ENCODE peak calls at places on chromosomes 7 and 10, in seven cellular contexts. Z is MCF 10A, W is heart right ventricle, G is right lobe of liver, I is mesothelial cell of epicardium, P is hepatocyte, C is HFF-Myc. N is an unnamed sample.
A peak's percentile ranks its signal among the peaks of the same experiment; 100 is the strongest.

GRCh38 chr7:6637544-6638229 is 569 bp downstream of the ZNF316 start:
- DNase-seq in Z (peak; percentile 21), W (no peak), G (no peak), I (peak; percentile 50), P (peak; percentile 66), C (no peak), N (no peak)

GRCh38 chr7:99837649-99838361 is 10.0 kb downstream of the CYP3A43 start:
- DNase-seq in Z (peak; percentile 30), W (no peak), G (no peak), I (no peak), P (peak; percentile 40), C (no peak), N (no peak)

GRCh38 chr7:36279251-36279925 is 110.3 kb upstream of the ANLN start:
- DNase-seq in Z (no peak), W (no peak), G (no peak), I (no peak), P (no peak), C (no peak), N (no peak)

GRCh38 chr10:3622845-3623621 is 162.0 kb downstream of the KLF6 start:
- DNase-seq in Z (peak; percentile 15), W (no peak), G (no peak), I (no peak), P (no peak), C (no peak), N (no peak)

GRCh38 chr7:1403844-1404404 is 55.3 kb downstream of the MICALL2 start:
- DNase-seq in Z (no peak), W (no peak), G (no peak), I (peak; percentile 59), P (peak; percentile 58), C (no peak), N (no peak)

GRCh38 chr10:131178956-131179355 is 132.6 kb downstream of the TCERG1L start:
- DNase-seq in Z (no peak), W (no peak), G (no peak), I (peak; percentile 29), P (no peak), C (no peak), N (no peak)

GRCh38 chr7:7323352-7323751 is 141.0 kb downstream of the C1GALT1 start:
- DNase-seq in Z (no peak), W (no peak), G (no peak), I (no peak), P (no peak), C (no peak), N (no peak)

GRCh38 chr7:22441157-22441556 is 58.8 kb downstream of the STEAP1B start:
- DNase-seq in Z (no peak), W (no peak), G (no peak), I (no peak), P (no peak), C (no peak), N (no peak)

GRCh38 chr7:112869111-112869774 is 79.0 kb upstream of the TMEM168 start:
- DNase-seq in Z (peak; percentile 73), W (no peak), G (no peak), I (no peak), P (peak; percentile 14), C (peak; percentile 20), N (no peak)

GRCh38 chr7:70630647-70631457 is 501.1 kb upstream of the GALNT17 start:
- DNase-seq in Z (no peak), W (peak; percentile 42), G (no peak), I (peak; percentile 63), P (peak; percentile 45), C (no peak), N (no peak)

GRCh38 chr10:131742371-131743000 is 158.3 kb upstream of the PPP2R2D start:
- DNase-seq in Z (no peak), W (no peak), G (peak; percentile 40), I (peak; percentile 29), P (no peak), C (no peak), N (no peak)

GRCh38 chr7:128830231-128831177 is at the start of gene FLNC:
- DNase-seq in Z (peak; percentile 21), W (peak; percentile 70), G (peak; percentile 58), I (peak; percentile 80), P (peak; percentile 87), C (no peak), N (peak; percentile 91)

GRCh38 chr10:22681783-22682183 is 32.6 kb downstream of the PIP4K2A start:
- DNase-seq in Z (peak; percentile 83), W (no peak), G (no peak), I (no peak), P (peak; percentile 48), C (no peak), N (no peak)

GRCh38 chr10:48598243-48598935 is 6.5 kb downstream of the ARHGAP22 start:
- DNase-seq in Z (no peak), W (no peak), G (no peak), I (no peak), P (no peak), C (no peak), N (no peak)

GRCh38 chr10:10804998-10805737 is 212.5 kb upstream of the CELF2 start:
- DNase-seq in Z (peak; percentile 55), W (no peak), G (no peak), I (no peak), P (peak; percentile 41), C (no peak), N (no peak)

GRCh38 chr10:60733189-60733815 is 45.0 kb upstream of the CDK1 start:
- DNase-seq in Z (peak; percentile 70), W (peak; percentile 12), G (peak; percentile 50), I (peak; percentile 74), P (peak; percentile 85), C (no peak), N (peak; percentile 81)

GRCh38 chr7:32532716-32533115 is 37.4 kb downstream of the AVL9 start:
- DNase-seq in Z (no peak), W (no peak), G (no peak), I (no peak), P (no peak), C (no peak), N (no peak)

GRCh38 chr7:82049442-82049841 is 279.6 kb upstream of the HGF start:
- DNase-seq in Z (no peak), W (no peak), G (no peak), I (no peak), P (peak; percentile 19), C (no peak), N (no peak)

GRCh38 chr10:67839957-67840356 is 2.0 kb upstream of the DNAJC12 start:
- DNase-seq in Z (peak; percentile 47), W (no peak), G (no peak), I (no peak), P (no peak), C (no peak), N (no peak)

GRCh38 chr7:46003161-46003560 is 82.1 kb upstream of the IGFBP3 start:
- DNase-seq in Z (no peak), W (no peak), G (no peak), I (no peak), P (no peak), C (no peak), N (no peak)

GRCh38 chr10:74955796-74956195 is 129.4 kb downstream of the KAT6B start:
- DNase-seq in Z (peak; percentile 30), W (no peak), G (no peak), I (no peak), P (no peak), C (no peak), N (no peak)

GRCh38 chr10:122435212-122435827 is 19.1 kb upstream of the ARMS2 start:
- DNase-seq in Z (peak; percentile 55), W (no peak), G (no peak), I (no peak), P (peak; percentile 66), C (peak; percentile 29), N (no peak)

GRCh38 chr10:27742926-27743735 is 2.5 kb downstream of the MKX start:
- DNase-seq in Z (no peak), W (no peak), G (peak; percentile 65), I (peak; percentile 61), P (peak; percentile 46), C (no peak), N (peak; percentile 95)

GRCh38 chr10:52056296-52056695 is 257.8 kb upstream of the DKK1 start:
- DNase-seq in Z (peak; percentile 39), W (no peak), G (no peak), I (no peak), P (no peak), C (no peak), N (no peak)

GRCh38 chr7:95993420-95993819 is 221.1 kb downstream of the DYNC1I1 start:
- DNase-seq in Z (no peak), W (no peak), G (no peak), I (no peak), P (no peak), C (no peak), N (no peak)
- TF ChIP-seq CTCF in Z (no peak), W (no peak), G (no peak), I (peak; percentile 35), P (peak; percentile 6), C (no peak), N (peak; percentile 28)

GRCh38 chr7:107754642-107755041 is 10.7 kb downstream of the CBLL1 start:
- DNase-seq in Z (peak; percentile 10), W (no peak), G (no peak), I (no peak), P (no peak), C (no peak), N (no peak)
- TF ChIP-seq CTCF in Z (peak; percentile 9), W (no peak), G (no peak), I (no peak), P (no peak), C (no peak), N (peak; percentile 58)

GRCh38 chr10:94074462-94074861 is 80.7 kb downstream of the PLCE1 start:
- DNase-seq in Z (no peak), W (no peak), G (no peak), I (no peak), P (no peak), C (no peak), N (no peak)

GRCh38 chr10:94075521-94075920 is 81.8 kb downstream of the PLCE1 start:
- DNase-seq in Z (no peak), W (no peak), G (no peak), I (no peak), P (no peak), C (no peak), N (no peak)

GRCh38 chr10:94077042-94077441 is 83.3 kb downstream of the PLCE1 start:
- DNase-seq in Z (no peak), W (no peak), G (no peak), I (no peak), P (no peak), C (no peak), N (no peak)

GRCh38 chr10:94080108-94080507 is 86.4 kb downstream of the PLCE1 start:
- DNase-seq in Z (no peak), W (no peak), G (no peak), I (no peak), P (no peak), C (no peak), N (no peak)

DNA sequence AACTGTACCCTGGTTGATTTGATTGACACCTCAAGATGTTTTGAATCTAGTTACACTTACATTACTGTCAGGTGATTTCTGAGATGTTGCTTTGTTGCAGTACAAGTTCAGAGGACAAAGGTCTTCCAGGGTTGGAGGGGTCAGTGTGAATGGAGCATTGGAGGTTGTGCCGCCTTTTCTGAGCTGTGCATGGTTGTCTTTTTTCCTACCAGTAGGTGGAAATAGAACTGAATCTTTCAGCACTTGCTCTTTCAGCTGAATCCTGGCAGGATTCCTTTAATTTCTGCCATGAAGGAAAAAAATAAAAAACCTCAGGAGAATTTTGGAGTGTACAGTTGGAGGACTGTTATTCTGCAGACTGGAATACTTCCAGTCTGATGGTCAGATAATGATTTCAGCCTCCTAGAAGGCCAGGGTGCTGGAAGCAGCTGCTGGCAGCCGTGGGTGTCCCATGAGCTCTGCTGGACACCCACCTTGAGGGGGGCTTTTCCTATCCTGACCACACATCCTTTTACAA is 82.7 kb downstream of the PLCE1 start:
- DNase-seq in Z (peak; percentile 5), W (no peak), G (no peak), I (no peak), P (peak; percentile 61), C (no peak), N (no peak)
- TF ChIP-seq CTCF in Z (peak; percentile 23), W (peak; percentile 66), G (peak; percentile 62), I (peak; percentile 41), P (peak; percentile 64), C (peak; percentile 9), N (peak; percentile 86)

GRCh38 chr7:143395187-143396149 is 13.2 kb downstream of the EPHA1 start:
- DNase-seq in Z (no peak), W (no peak), G (peak; percentile 94), I (no peak), P (no peak), C (no peak), N (no peak)
- TF ChIP-seq CTCF in Z (no peak), W (no peak), G (peak; percentile 20), I (no peak), P (no peak), C (peak; percentile 8), N (peak; percentile 44)

N was measured in chondrocyte.